ENCODE peak calls at places on chromosomes 1 and 21, in nine cellular contexts. O, N, L, T, M, X, G, F and U are unnamed samples.

GRCh38 chr1:22801753-22802152 is 91.1 kb downstream of the EPHB2 start:
- DNase-seq in G (no peak), N (no peak), L (no peak), O (no peak), T (no peak), F (no peak), M (no peak), X (no peak), U (no peak)

GRCh38 chr1:23480187-23481025 is 3.6 kb downstream of the ASAP3 start:
- DNase-seq in M (no peak), L (no peak), X (no peak), T (no peak), F (no peak), G (no peak), O (no peak), N (no peak), U (no peak)

GRCh38 chr1:164806531-164806930 is 247.5 kb downstream of the PBX1 start:
- DNase-seq in X (no peak), F (no peak), M (no peak), N (no peak), G (no peak), O (no peak), L (no peak), T (no peak), U (no peak)

GRCh38 chr1:79355073-79355472 is 348.5 kb upstream of the ADGRL4 start:
- DNase-seq in N (peak), G (no peak), F (no peak), O (no peak), L (no peak), T (no peak), M (no peak), X (no peak), U (peak)

GRCh38 chr1:183807549-183808168 is 2.7 kb downstream of the RGL1 start:
- DNase-seq in L (no peak), N (peak), M (no peak), O (no peak), X (no peak), G (no peak), F (no peak), T (no peak), U (peak)

GRCh38 chr21:17789660-17790059 is 29.5 kb downstream of the C21orf91 start:
- DNase-seq in T (no peak), N (no peak), F (no peak), G (no peak), L (no peak), M (no peak), X (no peak), O (no peak), U (no peak)

GRCh38 chr1:171299342-171299741 is 14.6 kb upstream of the FMO4 start:
- DNase-seq in L (no peak), T (no peak), G (no peak), O (no peak), F (no peak), M (no peak), N (no peak), X (no peak), U (no peak)

GRCh38 chr21:28127390-28127789 is 865.3 kb downstream of the LTN1 start:
- DNase-seq in O (no peak), F (no peak), G (no peak), L (no peak), N (no peak), X (no peak), T (no peak), M (no peak), U (no peak)

GRCh38 chr21:16570856-16571255 is 841.1 kb downstream of the USP25 start:
- DNase-seq in F (no peak), N (no peak), X (no peak), L (no peak), M (no peak), G (no peak), T (no peak), O (no peak), U (no peak)

GRCh38 chr1:34354367-34354766 is 177.7 kb downstream of the C1orf94 start:
- DNase-seq in L (no peak), F (no peak), M (no peak), X (no peak), O (no peak), N (no peak), T (no peak), G (no peak), U (no peak)

GRCh38 chr1:6275826-6276764 is 15.2 kb upstream of the GPR153 start:
- DNase-seq in F (peak), X (no peak), M (no peak), L (no peak), O (peak), N (peak), G (no peak), T (no peak), U (no peak)